ENCODE peak calls at places on chromosomes 7 and 10, in seven cellular contexts. W is endothelial cell; P is A549; B is stimulated activated CD4-positive, alpha-beta T cell treated with anti-CD3 and anti-CD28 coated beads, Interleukin-1b, Interleukin-23, amount 100 ng/mL, for 24 hours; X is KG1; T is dermis blood vessel endothelial cell; O is EL. A is an unnamed sample.

GRCh38 chr10:44394696-44395383 is 9.9 kb upstream of the CXCL12 start:
- DNase-seq in W (no peak), P (no peak), B (no peak), X (no peak), T (no peak), O (no peak), A (no peak)

GRCh38 chr10:104120512-104120902 is 1.5 kb upstream of the SFR1 start:
- DNase-seq in W (no peak), P (no peak), B (no peak), X (no peak), T (no peak), O (no peak), A (no peak)

GRCh38 chr10:130041691-130042225 is 68.9 kb downstream of the C10orf143 start:
- DNase-seq in W (no peak), P (no peak), B (no peak), X (no peak), T (no peak), O (no peak), A (no peak)

GRCh38 chr10:5419466-5420094 is 7.2 kb downstream of the NET1 start:
- DNase-seq in W (no peak), P (no peak), B (no peak), X (no peak), T (no peak), O (no peak), A (no peak)

GRCh38 chr10:102225646-102226541 is at the start of gene ELOVL3:
- DNase-seq in W (peak), P (peak), B (peak), X (no peak), T (peak), O (peak), A (peak)

GRCh38 chr10:27908231-27908630 is 90.6 kb downstream of the ODAD2 start:
- DNase-seq in W (no peak), P (no peak), B (no peak), X (no peak), T (no peak), O (no peak), A (no peak)

GRCh38 chr7:56079450-56080185 is 13.1 kb downstream of the PHKG1 start:
- DNase-seq in W (peak), P (no peak), B (no peak), X (no peak), T (peak), O (peak), A (peak)

GRCh38 chr10:48439031-48439430 is 132.6 kb downstream of the MAPK8 start:
- DNase-seq in W (no peak), P (no peak), B (no peak), X (no peak), T (no peak), O (peak), A (no peak)

GRCh38 chr10:51090190-51090589 is 15.9 kb downstream of the PRKG1 start:
- DNase-seq in W (no peak), P (no peak), B (no peak), X (no peak), T (no peak), O (peak), A (no peak)

GRCh38 chr7:118250860-118251494 is 26.5 kb downstream of the ANKRD7 start:
- DNase-seq in W (no peak), P (no peak), B (no peak), X (no peak), T (no peak), O (no peak), A (no peak)

GRCh38 chr10:15262036-15262713 is 93.7 kb upstream of the NMT2 start:
- DNase-seq in W (no peak), P (peak), B (no peak), X (no peak), T (peak), O (no peak), A (peak)

GRCh38 chr7:5574770-5575269 is 151.2 kb upstream of the TNRC18 start:
- DNase-seq in W (peak), P (no peak), B (no peak), X (no peak), T (peak), O (no peak), A (no peak)

GRCh38 chr10:72087392-72087968 is 871 bp downstream of the SPOCK2 start:
- DNase-seq in W (no peak), P (no peak), B (no peak), X (no peak), T (no peak), O (no peak), A (no peak)

GRCh38 chr7:31104361-31105255 is 52.5 kb downstream of the ADCYAP1R1 start:
- DNase-seq in W (no peak), P (no peak), B (no peak), X (no peak), T (no peak), O (no peak), A (no peak)

GRCh38 chr7:5630670-5631069 is 150.8 kb downstream of the RNF216 start:
- DNase-seq in W (no peak), P (no peak), B (peak), X (no peak), T (no peak), O (no peak), A (no peak)

GRCh38 chr7:31099451-31100444 is 47.6 kb downstream of the ADCYAP1R1 start:
- DNase-seq in W (no peak), P (no peak), B (no peak), X (no peak), T (no peak), O (no peak), A (no peak)

GRCh38 chr10:46310851-46311250 is 24.1 kb downstream of the ANTXRL start:
- DNase-seq in W (no peak), P (no peak), B (no peak), X (no peak), T (no peak), O (no peak), A (no peak)

GRCh38 chr10:45421231-45422097 is 47.4 kb downstream of the ALOX5 start:
- DNase-seq in W (no peak), P (no peak), B (no peak), X (peak), T (no peak), O (no peak), A (no peak)

GRCh38 chr10:110865804-110866482 is 5.8 kb upstream of the PDCD4 start:
- DNase-seq in W (no peak), P (no peak), B (no peak), X (peak), T (no peak), O (peak), A (no peak)

GRCh38 chr10:43644252-43644651 is 4.4 kb downstream of the ZNF32 start:
- DNase-seq in W (no peak), P (no peak), B (no peak), X (no peak), T (peak), O (no peak), A (no peak)

GRCh38 chr10:36489928-36490279 is 635.5 kb upstream of the ANKRD30A start:
- DNase-seq in W (no peak), P (no peak), B (no peak), X (no peak), T (peak), O (peak), A (no peak)